ENCODE peak calls at places on chromosomes 5 and 9, in ten cellular contexts. P, G, S, U, T, N, K, W, J and M are unnamed samples.

GRCh38 chr5:6633469-6634326 is 458 bp downstream of the SRD5A1 start:
- DNase-seq in P (peak), G (peak), S (no peak), U (peak), T (no peak), N (no peak), K (peak), W (peak), J (no peak), M (peak)

GRCh38 chr5:98964621-98965020 is 35.8 kb upstream of the CHD1 start:
- DNase-seq in P (no peak), G (no peak), S (no peak), U (no peak), T (no peak), N (no peak), K (no peak), W (no peak), J (no peak), M (no peak)

GRCh38 chr9:14238044-14238443 is 75.9 kb downstream of the NFIB start:
- DNase-seq in P (no peak), G (peak), S (no peak), U (no peak), T (no peak), N (no peak), K (peak), W (no peak), J (no peak), M (peak)

GRCh38 chr9:102941868-102942267 is 53.3 kb upstream of the CYLC2 start:
- DNase-seq in P (no peak), G (no peak), S (no peak), U (no peak), T (no peak), N (no peak), K (no peak), W (no peak), J (no peak), M (no peak)

GRCh38 chr5:26482817-26483375 is 555.5 kb downstream of the CDH9 start:
- DNase-seq in P (peak), G (peak), S (peak), U (no peak), T (no peak), N (no peak), K (peak), W (no peak), J (no peak), M (peak)

GRCh38 chr9:113620377-113621161 is 157.0 kb downstream of the RGS3 start:
- DNase-seq in P (no peak), G (peak), S (peak), U (no peak), T (peak), N (no peak), K (peak), W (peak), J (no peak), M (peak)

GRCh38 chr5:34475249-34475966 is 180.7 kb upstream of the RAI14 start:
- DNase-seq in P (no peak), G (no peak), S (no peak), U (no peak), T (no peak), N (no peak), K (no peak), W (no peak), J (no peak), M (no peak)

GRCh38 chr9:136044971-136045594 is 50.0 kb downstream of the NACC2 start:
- DNase-seq in P (peak), G (no peak), S (no peak), U (no peak), T (no peak), N (no peak), K (no peak), W (peak), J (no peak), M (no peak)

GRCh38 chr5:109585012-109585599 is 104.6 kb upstream of the MAN2A1 start:
- DNase-seq in P (no peak), G (peak), S (no peak), U (no peak), T (no peak), N (no peak), K (no peak), W (no peak), J (no peak), M (peak)

GRCh38 chr9:8366161-8366926 is 566.8 kb upstream of the DMAC1 start:
- DNase-seq in P (peak), G (peak), S (no peak), U (no peak), T (no peak), N (no peak), K (peak), W (no peak), J (no peak), M (peak)

GRCh38 chr9:124345063-124345462 is 70.2 kb downstream of the PSMB7 start:
- DNase-seq in P (no peak), G (no peak), S (no peak), U (no peak), T (no peak), N (no peak), K (no peak), W (no peak), J (peak), M (no peak)

GRCh38 chr9:96418920-96419690 is 935 bp upstream of the ZNF367 start:
- DNase-seq in P (peak), G (peak), S (peak), U (peak), T (peak), N (peak), K (peak), W (peak), J (peak), M (peak)

GRCh38 chr9:82488702-82489578 is 500.4 kb downstream of the SPATA31D1 start:
- DNase-seq in P (no peak), G (peak), S (peak), U (no peak), T (peak), N (no peak), K (no peak), W (no peak), J (no peak), M (peak)

GRCh38 chr9:3045153-3045552 is 201.3 kb upstream of the PUM3 start:
- DNase-seq in P (no peak), G (no peak), S (no peak), U (no peak), T (no peak), N (no peak), K (no peak), W (no peak), J (no peak), M (no peak)

GRCh38 chr9:136011376-136011702 is 50.2 kb upstream of the UBAC1 start:
- DNase-seq in P (no peak), G (no peak), S (no peak), U (peak), T (no peak), N (no peak), K (no peak), W (no peak), J (no peak), M (no peak)

GRCh38 chr9:14346301-14346721 is 32.4 kb upstream of the NFIB start:
- DNase-seq in P (no peak), G (peak), S (peak), U (no peak), T (no peak), N (no peak), K (no peak), W (peak), J (no peak), M (no peak)

GRCh38 chr5:57685866-57686265 is 203.3 kb upstream of the ACTBL2 start:
- DNase-seq in P (no peak), G (no peak), S (no peak), U (no peak), T (no peak), N (no peak), K (no peak), W (no peak), J (no peak), M (no peak)

GRCh38 chr9:91865041-91865440 is 85.0 kb downstream of the ROR2 start:
- DNase-seq in P (no peak), G (no peak), S (no peak), U (no peak), T (no peak), N (no peak), K (no peak), W (no peak), J (no peak), M (no peak)

GRCh38 chr9:86098793-86099694 is at the start of gene GOLM1:
- DNase-seq in P (peak), G (peak), S (peak), U (peak), T (no peak), N (peak), K (peak), W (peak), J (peak), M (peak)

GRCh38 chr9:137318976-137319375 is 16.9 kb upstream of the NRARP start:
- DNase-seq in P (no peak), G (peak), S (no peak), U (peak), T (peak), N (no peak), K (peak), W (no peak), J (peak), M (no peak)

GRCh38 chr5:97019435-97020117 is 83.7 kb downstream of the LNPEP start:
- DNase-seq in P (no peak), G (peak), S (no peak), U (no peak), T (no peak), N (no peak), K (no peak), W (no peak), J (no peak), M (peak)

GRCh38 chr5:96315431-96315830 is 117.6 kb downstream of the PCSK1 start:
- DNase-seq in P (no peak), G (no peak), S (no peak), U (no peak), T (no peak), N (no peak), K (no peak), W (no peak), J (no peak), M (no peak)

GRCh38 chr5:103445426-103446035 is 117.1 kb downstream of the NUDT12 start:
- DNase-seq in P (no peak), G (peak), S (no peak), U (no peak), T (no peak), N (no peak), K (no peak), W (no peak), J (no peak), M (no peak)

GRCh38 chr5:1509346-1510085 is 14.2 kb downstream of the LPCAT1 start:
- DNase-seq in P (no peak), G (no peak), S (no peak), U (peak), T (no peak), N (peak), K (no peak), W (peak), J (peak), M (no peak)

GRCh38 chr9:14027114-14027812 is 286.7 kb downstream of the NFIB start:
- DNase-seq in P (no peak), G (no peak), S (peak), U (no peak), T (no peak), N (no peak), K (no peak), W (no peak), J (peak), M (peak)

GRCh38 chr9:95477441-95477840 is 39.3 kb downstream of the PTCH1 start:
- DNase-seq in P (no peak), G (no peak), S (peak), U (no peak), T (no peak), N (no peak), K (no peak), W (no peak), J (no peak), M (peak)

GRCh38 chr5:180116441-180117377 is 45.1 kb upstream of the RNF130 start:
- DNase-seq in P (no peak), G (no peak), S (peak), U (peak), T (no peak), N (no peak), K (peak), W (peak), J (peak), M (no peak)

GRCh38 chr5:119328753-119329602 is 26.8 kb upstream of the TNFAIP8 start:
- DNase-seq in P (no peak), G (peak), S (no peak), U (no peak), T (no peak), N (no peak), K (no peak), W (no peak), J (peak), M (no peak)

GRCh38 chr9:137685035-137685885 is 66.5 kb downstream of the EHMT1 start:
- DNase-seq in P (no peak), G (peak), S (no peak), U (no peak), T (no peak), N (no peak), K (no peak), W (no peak), J (no peak), M (no peak)

GRCh38 chr9:121498487-121499176 is 1.0 kb downstream of the GGTA1 start:
- DNase-seq in P (peak), G (peak), S (peak), U (peak), T (peak), N (peak), K (peak), W (no peak), J (no peak), M (peak)

GRCh38 chr9:121463026-121463827 is 36.4 kb downstream of the GGTA1 start:
- DNase-seq in P (peak), G (no peak), S (peak), U (no peak), T (no peak), N (no peak), K (peak), W (no peak), J (no peak), M (peak)

GRCh38 chr9:107363511-107364182 is 80.6 kb downstream of the RAD23B start:
- DNase-seq in P (no peak), G (no peak), S (no peak), U (no peak), T (no peak), N (no peak), K (no peak), W (no peak), J (no peak), M (no peak)

GRCh38 chr9:113477661-113478060 is 14.1 kb downstream of the RGS3 start:
- DNase-seq in P (no peak), G (no peak), S (no peak), U (no peak), T (no peak), N (no peak), K (no peak), W (no peak), J (no peak), M (no peak)

GRCh38 chr9:97904725-97905124 is 17.6 kb downstream of the TRMO start:
- DNase-seq in P (no peak), G (no peak), S (no peak), U (no peak), T (no peak), N (no peak), K (no peak), W (no peak), J (peak), M (no peak)

GRCh38 chr9:91192379-91192775 is 169.3 kb downstream of the AUH start:
- DNase-seq in P (no peak), G (peak), S (peak), U (no peak), T (no peak), N (no peak), K (no peak), W (no peak), J (no peak), M (no peak)

GRCh38 chr5:78779771-78780616 is 131.4 kb upstream of the LHFPL2 start:
- DNase-seq in P (peak), G (peak), S (no peak), U (no peak), T (no peak), N (no peak), K (peak), W (no peak), J (no peak), M (peak)

GRCh38 chr9:120481248-120481647 is 98.7 kb downstream of the CDK5RAP2 start:
- DNase-seq in P (no peak), G (peak), S (no peak), U (no peak), T (no peak), N (no peak), K (no peak), W (no peak), J (no peak), M (peak)

GRCh38 chr9:113299800-113300292 is 3.3 kb downstream of the RNF183 start:
- DNase-seq in P (peak), G (peak), S (peak), U (no peak), T (no peak), N (no peak), K (peak), W (no peak), J (no peak), M (peak)

DNA sequence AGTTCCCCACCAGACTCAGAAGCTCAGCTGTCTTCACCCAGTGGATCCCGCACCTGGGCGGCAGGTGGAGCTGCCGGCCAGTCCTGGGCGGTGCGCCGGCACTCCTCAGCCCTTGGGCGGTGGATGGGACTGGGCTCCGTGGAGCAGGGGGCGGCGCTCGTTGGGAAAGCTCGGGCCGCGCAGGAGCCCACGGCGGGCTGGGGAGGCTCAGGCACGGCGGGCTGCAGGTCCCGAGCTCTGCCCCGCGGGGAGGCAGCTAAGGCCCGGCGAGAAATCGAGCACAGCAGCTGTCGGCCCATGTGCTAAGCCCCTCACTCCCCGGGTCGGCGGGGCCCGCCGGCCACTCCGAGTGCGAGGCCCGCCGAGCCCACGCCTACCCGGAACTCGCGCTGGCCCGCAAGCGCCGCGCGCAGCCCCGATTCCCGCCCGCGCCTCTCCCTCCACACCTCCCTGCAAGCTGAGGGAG is 560.0 kb downstream of the BRINP1 start:
- DNase-seq in P (no peak), G (no peak), S (peak), U (peak), T (no peak), N (no peak), K (no peak), W (no peak), J (no peak), M (peak)
- H3K4me3 ChIP-seq in P (no peak), G (no peak), S (no peak), U (peak), T (no peak), N (no peak), K (no peak), W (no peak), J (no peak), M (no peak)

GRCh38 chr5:91109634-91110033 is 273.5 kb downstream of the ARRDC3 start:
- DNase-seq in P (no peak), G (peak), S (no peak), U (no peak), T (no peak), N (no peak), K (no peak), W (no peak), J (no peak), M (no peak)
- TF ChIP-seq CTCF in P (no peak), G (peak), S (no peak), U (no peak), T (no peak), N (no peak), K (no peak), W (no peak), J (no peak), M (no peak)

GRCh38 chr5:178941361-178941760 is 363 bp downstream of the ZNF454 start:
- DNase-seq in P (no peak), G (peak), S (peak), U (peak), T (no peak), N (no peak), K (no peak), W (peak), J (no peak), M (no peak)

GRCh38 chr5:178940569-178941360 is at the start of gene ZNF454:
- DNase-seq in P (no peak), G (peak), S (peak), U (peak), T (peak), N (no peak), K (no peak), W (peak), J (peak), M (peak)
- H3K4me3 ChIP-seq in P (no peak), G (peak), S (peak), U (peak), T (peak), N (no peak), K (no peak), W (peak), J (peak), M (peak)

GRCh38 chr5:132239776-132240175 is 12.1 kb upstream of the P4HA2 start:
- DNase-seq in P (no peak), G (no peak), S (no peak), U (no peak), T (no peak), N (no peak), K (no peak), W (peak), J (no peak), M (no peak)

GRCh38 chr5:132238169-132238744 is 10.6 kb upstream of the P4HA2 start:
- DNase-seq in P (peak), G (peak), S (peak), U (no peak), T (no peak), N (no peak), K (peak), W (peak), J (no peak), M (peak)

GRCh38 chr5:132237141-132237540 is 9.5 kb upstream of the P4HA2 start:
- DNase-seq in P (no peak), G (no peak), S (no peak), U (no peak), T (no peak), N (no peak), K (no peak), W (peak), J (no peak), M (peak)

GRCh38 chr5:132238901-132239500 is 11.3 kb upstream of the P4HA2 start:
- DNase-seq in P (no peak), G (no peak), S (no peak), U (no peak), T (no peak), N (no peak), K (no peak), W (peak), J (no peak), M (no peak)

GRCh38 chr5:132237670-132238069 is 10.0 kb upstream of the P4HA2 start:
- DNase-seq in P (no peak), G (no peak), S (no peak), U (no peak), T (no peak), N (no peak), K (no peak), W (peak), J (no peak), M (no peak)
- TF ChIP-seq CTCF in P (no peak), G (no peak), S (no peak), U (no peak), T (no peak), N (no peak), K (no peak), W (no peak), J (no peak), M (no peak)

GRCh38 chr9:38363589-38363925 is 28.9 kb upstream of the ALDH1B1 start:
- DNase-seq in P (no peak), G (no peak), S (no peak), U (no peak), T (no peak), N (no peak), K (no peak), W (no peak), J (no peak), M (no peak)

GRCh38 chr9:38359297-38359653 is 33.2 kb upstream of the ALDH1B1 start:
- DNase-seq in P (no peak), G (no peak), S (no peak), U (no peak), T (no peak), N (no peak), K (no peak), W (no peak), J (no peak), M (no peak)

GRCh38 chr9:38360880-38361836 is 31.3 kb upstream of the ALDH1B1 start:
- DNase-seq in P (no peak), G (no peak), S (no peak), U (no peak), T (no peak), N (no peak), K (no peak), W (no peak), J (no peak), M (no peak)

GRCh38 chr9:38359689-38360385 is 32.7 kb upstream of the ALDH1B1 start:
- DNase-seq in P (no peak), G (no peak), S (no peak), U (no peak), T (no peak), N (no peak), K (no peak), W (no peak), J (no peak), M (no peak)

DNA sequence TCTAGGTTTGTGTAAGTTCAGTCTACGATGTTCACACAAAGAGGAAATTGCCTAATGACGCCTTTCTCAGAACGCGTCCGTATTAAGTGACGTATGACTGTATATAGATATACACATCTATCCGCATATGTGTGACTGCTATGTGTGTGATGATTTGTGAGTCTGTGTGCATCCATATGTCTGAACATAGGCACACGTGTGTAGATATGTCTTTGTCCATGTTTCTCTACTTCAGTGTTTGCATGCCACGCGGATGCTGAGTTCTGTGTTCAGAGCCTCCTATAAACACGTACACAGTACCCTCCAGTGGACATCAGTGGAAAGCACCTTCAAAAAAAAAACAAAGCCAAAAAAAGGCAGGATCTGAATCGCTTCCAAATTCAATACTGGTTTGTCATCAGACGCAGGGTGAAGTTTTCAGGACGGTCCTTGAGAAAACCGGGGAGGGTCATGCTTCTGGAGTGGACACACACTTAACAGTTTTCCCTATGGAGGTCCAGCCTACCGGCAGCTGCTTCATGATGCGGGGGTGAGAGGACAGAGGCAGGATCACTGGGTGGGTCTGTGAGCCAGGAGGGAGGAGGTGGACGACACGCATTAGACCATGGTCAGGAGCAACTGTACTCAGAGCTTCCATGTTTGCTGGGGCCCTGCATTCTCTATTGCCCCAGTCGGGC is 29.5 kb upstream of the ALDH1B1 start:
- DNase-seq in P (peak), G (peak), S (peak), U (no peak), T (no peak), N (no peak), K (peak), W (no peak), J (no peak), M (peak)
- H3K4me3 ChIP-seq in P (peak), G (no peak), S (no peak), U (no peak), T (no peak), N (no peak), K (no peak), W (no peak), J (no peak), M (no peak)